ENCODE peak calls at places on chromosome 4, in eight cellular contexts. Z is GM12865, F is left lung, L is GM13977, W is neural progenitor cell, B is heart left ventricle, G is osteocyte, C is dorsolateral prefrontal cortex. J is an unnamed sample.

GRCh38 chr4:149584703-149585102 is 230.9 kb downstream of the IQCM start:
- DNase-seq in Z (no peak), F (no peak), L (no peak), W (no peak), B (no peak), G (no peak), C (no peak), J (no peak)

GRCh38 chr4:23135792-23136645 is 443.3 kb downstream of the GBA3 start:
- DNase-seq in Z (peak), F (no peak), L (peak), W (peak), B (no peak), G (no peak), C (no peak), J (no peak)

GRCh38 chr4:83618431-83618830 is 82.5 kb downstream of the GPAT3 start:
- DNase-seq in Z (no peak), F (peak), L (no peak), W (no peak), B (peak), G (no peak), C (no peak), J (no peak)

GRCh38 chr4:6150046-6150735 is 50.2 kb downstream of the JAKMIP1 start:
- DNase-seq in Z (no peak), F (no peak), L (no peak), W (no peak), B (no peak), G (no peak), C (no peak), J (no peak)

GRCh38 chr4:147528054-147528453 is 47.2 kb downstream of the EDNRA start:
- DNase-seq in Z (no peak), F (no peak), L (no peak), W (no peak), B (no peak), G (no peak), C (no peak), J (no peak)

GRCh38 chr4:72243641-72244040 is 211.8 kb downstream of the NPFFR2 start:
- DNase-seq in Z (no peak), F (no peak), L (no peak), W (no peak), B (no peak), G (no peak), C (no peak), J (no peak)

GRCh38 chr4:110417151-110417550 is 58.8 kb upstream of the ENPEP start:
- DNase-seq in Z (no peak), F (no peak), L (no peak), W (no peak), B (no peak), G (no peak), C (no peak), J (no peak)

GRCh38 chr4:1171306-1172227 is 816 bp downstream of the SPON2 start:
- DNase-seq in Z (no peak), F (no peak), L (peak), W (peak), B (no peak), G (peak), C (peak), J (peak)

GRCh38 chr4:6469144-6469543 is 3.3 kb downstream of the PPP2R2C start:
- DNase-seq in Z (no peak), F (no peak), L (no peak), W (no peak), B (peak), G (peak), C (no peak), J (peak)

GRCh38 chr4:89023140-89023539 is 33.8 kb downstream of the FAM13A start:
- DNase-seq in Z (no peak), F (no peak), L (no peak), W (no peak), B (no peak), G (no peak), C (no peak), J (no peak)

GRCh38 chr4:167290684-167291083 is 56.4 kb upstream of the SPOCK3 start:
- DNase-seq in Z (peak), F (no peak), L (no peak), W (peak), B (no peak), G (no peak), C (no peak), J (no peak)

GRCh38 chr4:75547647-75548387 is 8.0 kb upstream of the ODAPH start:
- DNase-seq in Z (no peak), F (no peak), L (no peak), W (no peak), B (peak), G (no peak), C (no peak), J (no peak)

GRCh38 chr4:155784637-155785036 is 25.8 kb downstream of the GUCY1B1 start:
- DNase-seq in Z (no peak), F (no peak), L (no peak), W (no peak), B (no peak), G (no peak), C (no peak), J (no peak)

GRCh38 chr4:4711902-4712301 is 147.6 kb upstream of the MSX1 start:
- DNase-seq in Z (no peak), F (no peak), L (no peak), W (no peak), B (no peak), G (no peak), C (no peak), J (no peak)

GRCh38 chr4:159272341-159273125 is 169.7 kb downstream of the RAPGEF2 start:
- DNase-seq in Z (no peak), F (no peak), L (no peak), W (no peak), B (no peak), G (no peak), C (no peak), J (no peak)

GRCh38 chr4:106809083-106809482 is 227.0 kb downstream of the DKK2 start:
- DNase-seq in Z (peak), F (no peak), L (no peak), W (peak), B (no peak), G (no peak), C (no peak), J (no peak)

GRCh38 chr4:121484633-121485032 is 103.8 kb upstream of the QRFPR start:
- DNase-seq in Z (peak), F (no peak), L (peak), W (peak), B (peak), G (no peak), C (no peak), J (no peak)

GRCh38 chr4:87219648-87220093 is 747 bp downstream of the KLHL8 start:
- DNase-seq in Z (peak), F (peak), L (peak), W (peak), B (no peak), G (no peak), C (peak), J (peak)

GRCh38 chr4:87838207-87838606 is 5.4 kb downstream of the MEPE start:
- DNase-seq in Z (peak), F (no peak), L (no peak), W (peak), B (no peak), G (no peak), C (no peak), J (no peak)

GRCh38 chr4:3412257-3413020 is 29.3 kb upstream of the HGFAC start:
- DNase-seq in Z (no peak), F (no peak), L (no peak), W (no peak), B (no peak), G (no peak), C (no peak), J (no peak)

GRCh38 chr4:94689155-94689554 is 68.6 kb upstream of the BMPR1B start:
- DNase-seq in Z (no peak), F (no peak), L (no peak), W (no peak), B (no peak), G (no peak), C (no peak), J (no peak)

GRCh38 chr4:174284181-174284886 is 623 bp downstream of the CEP44 start:
- DNase-seq in Z (peak), F (no peak), L (no peak), W (peak), B (no peak), G (no peak), C (no peak), J (no peak)

GRCh38 chr4:38591617-38592337 is 72.2 kb upstream of the KLF3 start:
- DNase-seq in Z (no peak), F (no peak), L (no peak), W (no peak), B (no peak), G (no peak), C (no peak), J (no peak)

GRCh38 chr4:42596918-42597317 is 60.0 kb downstream of the ATP8A1 start:
- DNase-seq in Z (no peak), F (no peak), L (no peak), W (no peak), B (no peak), G (no peak), C (no peak), J (no peak)

GRCh38 chr4:120466429-120466828 is 399.8 kb upstream of the MAD2L1 start:
- DNase-seq in Z (no peak), F (no peak), L (no peak), W (peak), B (no peak), G (no peak), C (no peak), J (no peak)

GRCh38 chr4:140931904-140932303 is 175.7 kb upstream of the TBC1D9 start:
- DNase-seq in Z (no peak), F (no peak), L (no peak), W (no peak), B (no peak), G (no peak), C (no peak), J (no peak)

DNA sequence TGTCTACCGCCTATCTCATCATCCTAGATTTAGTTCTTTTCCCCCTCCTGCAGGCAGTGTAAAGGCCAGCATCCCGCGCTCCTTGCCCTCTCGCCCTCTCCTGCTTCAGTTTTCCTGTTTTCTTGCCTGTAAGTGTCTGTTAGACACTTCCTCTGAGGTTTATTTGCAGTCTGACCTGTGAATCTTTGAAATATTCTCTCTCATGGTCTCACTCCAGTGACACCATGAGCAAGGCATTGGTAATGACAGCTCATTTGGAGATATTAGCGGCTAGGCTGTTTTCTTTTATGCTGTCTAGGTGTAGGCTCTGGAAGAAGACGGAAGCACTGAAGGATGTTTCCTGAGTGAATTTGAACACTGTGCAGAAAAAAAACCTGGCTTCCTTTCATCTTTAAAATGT is 179.6 kb downstream of the KDR start:
- DNase-seq in Z (peak), F (no peak), L (no peak), W (no peak), B (no peak), G (no peak), C (no peak), J (no peak)
- TF ChIP-seq CTCF in Z (no peak), F (no peak), L (no peak), W (no peak), B (no peak), G (peak), C (no peak), J (no peak)

GRCh38 chr4:20101831-20102230 is 149.9 kb upstream of the SLIT2 start:
- DNase-seq in Z (no peak), F (no peak), L (no peak), W (no peak), B (no peak), G (no peak), C (no peak), J (no peak)
- TF ChIP-seq CTCF in Z (no peak), F (no peak), L (no peak), W (no peak), B (no peak), G (no peak), C (no peak), J (no peak)

GRCh38 chr4:138063581-138063980 is 178.6 kb downstream of the SLC7A11 start:
- DNase-seq in Z (no peak), F (no peak), L (no peak), W (no peak), B (no peak), G (no peak), C (no peak), J (no peak)
- TF ChIP-seq CTCF in Z (no peak), F (no peak), L (no peak), W (no peak), B (no peak), G (no peak), C (no peak), J (peak)

DNA sequence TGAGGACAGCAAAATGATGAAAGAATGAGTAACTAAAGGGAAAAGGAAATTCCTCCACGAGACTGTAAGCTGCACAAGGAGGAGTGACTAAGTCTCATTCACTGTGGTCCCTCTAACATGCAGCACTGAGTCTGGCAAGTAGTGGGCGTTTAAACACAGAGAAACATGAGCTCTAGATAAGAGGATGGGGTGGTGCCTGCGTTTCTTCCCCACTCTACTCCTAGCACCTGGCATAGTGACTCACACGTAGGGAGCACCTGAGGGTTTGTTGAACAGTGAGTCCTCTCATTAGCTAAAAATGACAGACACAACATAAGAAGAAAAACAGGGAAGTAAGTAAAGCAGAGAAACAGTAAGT is 105.8 kb upstream of the CBR4 start:
- DNase-seq in Z (no peak), F (peak), L (no peak), W (no peak), B (no peak), G (no peak), C (no peak), J (no peak)
- TF ChIP-seq CTCF in Z (no peak), F (no peak), L (no peak), W (no peak), B (no peak), G (peak), C (no peak), J (no peak)

GRCh38 chr4:8168232-8168631 is 9.6 kb upstream of the ABLIM2 start:
- DNase-seq in Z (no peak), F (no peak), L (no peak), W (no peak), B (no peak), G (no peak), C (no peak), J (no peak)
- TF ChIP-seq CTCF in Z (peak), F (peak), L (peak), W (peak), B (no peak), G (peak), C (peak), J (peak)

GRCh38 chr4:178599521-178599920 is 1157.3 kb upstream of the AGA start:
- DNase-seq in Z (no peak), F (no peak), L (no peak), W (peak), B (no peak), G (no peak), C (no peak), J (no peak)
- TF ChIP-seq CTCF in Z (no peak), F (no peak), L (peak), W (peak), B (no peak), G (peak), C (no peak), J (peak)

DNA sequence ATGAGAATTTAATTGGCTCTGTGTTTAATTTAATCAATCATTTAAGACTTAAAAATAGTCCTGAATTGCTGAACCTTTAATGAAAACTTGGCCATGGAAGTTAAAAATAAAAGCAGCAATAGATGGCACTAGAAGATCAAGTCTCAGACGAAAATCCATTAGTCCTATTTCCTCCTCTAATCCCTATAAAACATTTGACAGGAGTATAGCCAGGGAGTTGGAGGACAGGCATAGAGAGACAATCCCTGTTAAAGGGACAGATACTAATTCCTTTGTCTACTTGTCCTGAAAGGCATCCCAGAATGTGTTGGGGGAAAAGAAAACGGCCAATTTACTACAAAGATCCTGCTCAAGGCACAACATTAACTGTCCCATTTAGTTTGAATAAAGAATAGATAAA is 276.3 kb upstream of the TACR3 start:
- DNase-seq in Z (no peak), F (no peak), L (no peak), W (peak), B (no peak), G (no peak), C (no peak), J (no peak)
- TF ChIP-seq CTCF in Z (no peak), F (no peak), L (peak), W (peak), B (no peak), G (no peak), C (peak), J (peak)

GRCh38 chr4:138035781-138036258 is 206.3 kb downstream of the SLC7A11 start:
- DNase-seq in Z (peak), F (no peak), L (peak), W (peak), B (no peak), G (no peak), C (no peak), J (no peak)
- TF ChIP-seq CTCF in Z (peak), F (peak), L (peak), W (peak), B (peak), G (peak), C (peak), J (peak)

DNA sequence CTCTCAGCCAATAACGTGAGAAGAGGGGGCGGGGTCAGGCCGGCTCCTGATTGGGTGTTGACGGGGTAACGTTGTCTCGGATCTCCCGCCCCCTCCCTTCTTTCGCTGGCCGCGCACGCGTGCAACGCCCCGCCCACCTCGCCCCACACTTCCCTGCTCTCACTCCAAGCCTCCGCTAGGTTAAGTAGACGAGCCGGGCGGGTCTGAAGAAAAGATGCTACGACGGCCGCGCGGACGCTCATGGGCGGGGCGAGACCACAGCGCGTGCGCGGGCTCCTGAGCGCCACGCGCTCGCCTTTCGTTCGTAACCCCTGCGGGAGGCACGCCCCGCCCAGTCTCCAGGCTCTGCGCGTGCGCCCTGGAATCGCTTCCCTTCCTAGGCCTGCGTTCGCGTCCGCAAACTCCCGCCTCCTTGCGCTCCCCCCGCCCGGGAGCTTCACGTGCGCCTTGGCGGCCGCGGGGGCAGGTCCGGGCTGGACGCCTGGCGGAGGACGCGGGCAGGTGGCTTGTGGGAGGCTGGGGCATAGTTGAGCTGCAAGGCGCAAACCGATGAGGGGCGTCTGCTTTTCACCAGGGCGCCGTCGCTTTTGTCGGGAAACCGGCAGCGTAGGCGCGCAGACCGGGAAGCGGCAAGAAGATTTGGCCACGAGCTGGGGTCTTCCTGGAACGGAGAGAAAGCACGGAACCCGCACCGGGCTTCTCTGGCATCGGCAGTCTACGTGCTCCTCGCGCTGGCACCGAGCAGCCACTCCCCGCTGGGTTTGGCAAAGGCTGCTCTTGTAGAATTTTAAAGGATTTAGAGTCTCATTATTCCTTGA is 467 bp upstream of the PGRMC2 start:
- DNase-seq in Z (peak), F (peak), L (peak), W (peak), B (peak), G (peak), C (peak), J (peak)
- TF ChIP-seq CTCF in Z (no peak), F (peak), L (peak), W (peak), B (peak), G (peak), C (peak), J (peak)

DNA sequence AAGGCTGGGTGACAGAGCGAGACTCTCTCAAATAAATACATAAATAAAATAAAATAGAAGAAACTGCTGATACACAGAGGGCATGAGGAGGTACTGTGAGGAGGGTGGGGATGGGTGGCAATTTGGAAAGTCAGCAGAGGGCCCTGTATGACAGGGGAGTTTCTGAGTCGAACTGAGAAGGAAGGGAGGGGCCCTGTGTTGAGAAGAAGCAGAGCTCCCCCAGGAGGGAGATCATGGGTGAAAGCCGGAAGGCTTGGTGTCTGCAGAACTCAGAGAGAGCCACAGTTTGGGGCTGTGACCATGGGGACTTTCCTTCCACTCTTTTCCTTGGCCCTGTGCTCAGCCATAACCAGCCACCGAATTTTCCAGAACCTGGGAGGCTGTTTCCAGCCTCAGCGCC is 24.8 kb upstream of the AFAP1 start:
- DNase-seq in Z (peak), F (no peak), L (peak), W (no peak), B (no peak), G (no peak), C (no peak), J (no peak)
- TF ChIP-seq CTCF in Z (peak), F (no peak), L (peak), W (no peak), B (no peak), G (no peak), C (no peak), J (no peak)